ENCODE peak calls at places on chromosome 15, in four cellular contexts. G is activated CD4-positive, alpha-beta T cell treated with anti-CD3 and anti-CD28 coated beads for 36 hours; T is BJ; Q is activated T-cell treated with anti-CD3 and anti-CD28 coated beads, Interleukin-2, amount 50 U/mL, for 72 hours. B is an unnamed sample.

GRCh38 chr15:67750371-67750770 is 74.9 kb upstream of the SKOR1 start:
- DNase-seq in G (no peak), T (no peak), Q (no peak), B (no peak)

GRCh38 chr15:51281368-51281967 is 56.9 kb downstream of the CYP19A1 start:
- DNase-seq in G (peak; percentile 56), T (no peak), Q (peak; percentile 9), B (peak; percentile 47)

GRCh38 chr15:73346735-73347312 is 21.9 kb downstream of the HCN4 start:
- DNase-seq in G (peak; percentile 80), T (no peak), Q (peak; percentile 64), B (peak; percentile 73)

GRCh38 chr15:98917417-98917816 is 90.2 kb downstream of the PGPEP1L start:
- DNase-seq in G (no peak), T (no peak), Q (no peak), B (no peak)

GRCh38 chr15:95284933-95285401 is 1045.5 kb upstream of the NR2F2 start:
- DNase-seq in G (peak; percentile 15), T (no peak), Q (no peak), B (peak; percentile 37)

GRCh38 chr15:49982586-49982985 is 136.4 kb downstream of the ATP8B4 start:
- DNase-seq in G (no peak), T (no peak), Q (no peak), B (no peak)

GRCh38 chr15:72341361-72341760 is 21.4 kb upstream of the CELF6 start:
- DNase-seq in G (no peak), T (no peak), Q (no peak), B (no peak)

GRCh38 chr15:71691700-71692417 is 118.5 kb upstream of the NR2E3 start:
- DNase-seq in G (no peak), T (peak; percentile 69), Q (no peak), B (no peak)

GRCh38 chr15:43977072-43977884 is 150.5 kb downstream of the WDR76 start:
- DNase-seq in G (peak; percentile 85), T (no peak), Q (peak; percentile 59), B (peak; percentile 95)

GRCh38 chr15:67501177-67501835 is 19.6 kb upstream of the C15orf61 start:
- DNase-seq in G (no peak), T (no peak), Q (no peak), B (no peak)

GRCh38 chr15:29672923-29673809 is 149.1 kb downstream of the TJP1 start:
- DNase-seq in G (no peak), T (no peak), Q (no peak), B (no peak)

GRCh38 chr15:62119224-62119925 is 45.7 kb downstream of the C2CD4B start:
- DNase-seq in G (peak; percentile 46), T (peak; percentile 88), Q (peak; percentile 52), B (peak; percentile 37)

GRCh38 chr15:55526559-55527036 is 18.6 kb upstream of the DNAAF4 start:
- DNase-seq in G (peak; percentile 40), T (no peak), Q (peak; percentile 13), B (peak; percentile 30)

GRCh38 chr15:37847776-37848175 is 86.7 kb upstream of the TMCO5A start:
- DNase-seq in G (no peak), T (no peak), Q (no peak), B (no peak)

GRCh38 chr15:65791335-65792129 is 561 bp downstream of the DENND4A start:
- DNase-seq in G (no peak), T (no peak), Q (peak; percentile 52), B (peak; percentile 73)

GRCh38 chr15:27767918-27768640 is 331.0 kb downstream of the OCA2 start:
- DNase-seq in G (no peak), T (no peak), Q (no peak), B (no peak)

GRCh38 chr15:70250208-70251201 is 152.8 kb upstream of the TLE3 start:
- DNase-seq in G (no peak), T (no peak), Q (no peak), B (no peak)

GRCh38 chr15:96171271-96171739 is 159.2 kb upstream of the NR2F2 start:
- DNase-seq in G (no peak), T (no peak), Q (no peak), B (no peak)

GRCh38 chr15:63517202-63517601 is 12.8 kb downstream of the USP3 start:
- DNase-seq in G (no peak), T (no peak), Q (no peak), B (no peak)

GRCh38 chr15:92638291-92638708 is 17.3 kb downstream of the FAM174B start:
- DNase-seq in G (no peak), T (peak; percentile 12), Q (no peak), B (no peak)

GRCh38 chr15:73388256-73388781 is 19.6 kb upstream of the HCN4 start:
- DNase-seq in G (no peak), T (peak; percentile 8), Q (no peak), B (no peak)

GRCh38 chr15:33021806-33022389 is 172.6 kb downstream of the FMN1 start:
- DNase-seq in G (no peak), T (no peak), Q (peak; percentile 12), B (no peak)

GRCh38 chr15:65532738-65533051 is 2.4 kb downstream of the HACD3 start:
- DNase-seq in G (no peak), T (peak; percentile 28), Q (no peak), B (no peak)

GRCh38 chr15:22949074-22949547 is 31.1 kb downstream of the CYFIP1 start:
- DNase-seq in G (peak; percentile 38), T (peak; percentile 4), Q (peak; percentile 21), B (peak; percentile 17)

GRCh38 chr15:89400997-89401590 is 66.5 kb upstream of the POLG start:
- DNase-seq in G (no peak), T (no peak), Q (no peak), B (no peak)

GRCh38 chr15:58463815-58464697 is 32.3 kb downstream of the LIPC start:
- DNase-seq in G (no peak), T (no peak), Q (no peak), B (no peak)

GRCh38 chr15:41567870-41568269 is 8.9 kb downstream of the TYRO3 start:
- DNase-seq in G (no peak), T (no peak), Q (no peak), B (no peak)

GRCh38 chr15:40928975-40929729 is at the start of gene DLL4:
- DNase-seq in G (peak; percentile 69), T (no peak), Q (peak; percentile 39), B (peak; percentile 57)

GRCh38 chr15:45187894-45188830 is at the start of gene SHF:
- DNase-seq in G (peak; percentile 90), T (no peak), Q (peak; percentile 72), B (peak; percentile 92)

GRCh38 chr15:60918234-60918964 is 310.7 kb downstream of the RORA start:
- DNase-seq in G (no peak), T (no peak), Q (no peak), B (no peak)